ENCODE peak calls at places on chromosomes 7 and 10, in four cellular contexts. M, Z, H and P are unnamed samples.

GRCh38 chr7:123871998-123872867 is 27.3 kb downstream of the HYAL4 start:
- DNase-seq in M (peak; percentile 14), Z (peak; percentile 65), H (peak; percentile 73), P (no peak)

GRCh38 chr7:103413407-103413806 is 32.6 kb downstream of the SLC26A5 start:
- DNase-seq in M (no peak), Z (no peak), H (no peak), P (no peak)

GRCh38 chr7:27165655-27166474 is 528 bp upstream of the HOXA9 start:
- DNase-seq in M (no peak), Z (no peak), H (no peak), P (no peak)

GRCh38 chr7:21819048-21819447 is 126.7 kb downstream of the CDCA7L start:
- DNase-seq in M (no peak), Z (no peak), H (no peak), P (no peak)

GRCh38 chr10:55137063-55137462 is 336.0 kb upstream of the PCDH15 start:
- DNase-seq in M (no peak), Z (no peak), H (no peak), P (no peak)

GRCh38 chr7:97845622-97846203 is 26.5 kb downstream of the ASNS start:
- DNase-seq in M (no peak), Z (no peak), H (peak; percentile 24), P (no peak)

GRCh38 chr7:23955145-23955544 is 245.1 kb downstream of the STK31 start:
- DNase-seq in M (no peak), Z (no peak), H (no peak), P (no peak)

GRCh38 chr7:8149222-8149621 is 112.7 kb downstream of the ICA1 start:
- DNase-seq in M (no peak), Z (no peak), H (no peak), P (no peak)

GRCh38 chr10:61662794-61663259 is at the start of gene CABCOCO1:
- DNase-seq in M (peak; percentile 75), Z (peak; percentile 71), H (peak; percentile 84), P (no peak)

GRCh38 chr7:77697535-77697831 is 1.2 kb downstream of the RSBN1L start:
- DNase-seq in M (no peak), Z (no peak), H (no peak), P (peak; percentile 13)

GRCh38 chr7:112453505-112454171 is 3.4 kb downstream of the IFRD1 start:
- DNase-seq in M (no peak), Z (no peak), H (peak; percentile 11), P (no peak)

GRCh38 chr7:90225601-90226000 is 14.1 kb downstream of the STEAP2 start:
- DNase-seq in M (no peak), Z (no peak), H (no peak), P (no peak)

GRCh38 chr7:122068999-122069398 is 75.0 kb downstream of the AASS start:
- DNase-seq in M (no peak), Z (no peak), H (no peak), P (no peak)

GRCh38 chr10:16816830-16817124 is 447 bp downstream of the RSU1 start:
- DNase-seq in M (no peak), Z (no peak), H (no peak), P (no peak)

GRCh38 chr7:13953368-13953767 is 36.1 kb downstream of the ETV1 start:
- DNase-seq in M (no peak), Z (no peak), H (no peak), P (no peak)
- H3K9me3 ChIP-seq in M (no peaks in the 10 kb centered on the region), Z (no peaks in the 10 kb centered on the region), H (no peaks in the 10 kb centered on the region), P (no peaks in the 10 kb centered on the region)

GRCh38 chr10:133487085-133487484 is 33.3 kb downstream of the SCART1 start:
- DNase-seq in M (no peak), Z (no peak), H (no peak), P (no peak)
- H3K9me3 ChIP-seq in M (no peaks in the 10 kb centered on the region), Z (no peaks in the 10 kb centered on the region), H (peaks cover 33% of the 10 kb centered on the region), P (peaks cover 3% of the 10 kb centered on the region)

GRCh38 chr7:149527414-149527813 is 29.8 kb upstream of the ZNF746 start:
- DNase-seq in M (no peak), Z (no peak), H (no peak), P (no peak)
- H3K9me3 ChIP-seq in M (no peaks in the 10 kb centered on the region), Z (peaks cover 35% of the 10 kb centered on the region), H (peaks cover 27% of the 10 kb centered on the region), P (peaks cover 9% of the 10 kb centered on the region)

GRCh38 chr7:36128448-36129047 is 24.5 kb upstream of the EEPD1 start:
- DNase-seq in M (peak; percentile 75), Z (peak; percentile 91), H (peak; percentile 90), P (no peak)
- H3K9me3 ChIP-seq in M (no peaks in the 10 kb centered on the region), Z (no peaks in the 10 kb centered on the region), H (no peaks in the 10 kb centered on the region), P (no peaks in the 10 kb centered on the region)